ENCODE peak calls at places on chromosomes 13 and 19, in five cellular contexts. U is left ventricle myocardium inferior; M is CD8-positive, alpha-beta T cell; J is Caco-2; T is BE2C. Y is an unnamed sample. For H3K4me1 and H3K36me3, the result is how much of the 10 kb centered on the place peaks cover.

GRCh38 chr13:27172495-27172842 is 858 bp upstream of the USP12 start:
- DNase-seq in M (no peak), T (no peak), U (no peak), J (no peak), Y (no peak)

GRCh38 chr13:94630858-94631257 is 29.2 kb downstream of the GPR180 start:
- DNase-seq in T (no peak), J (no peak), U (no peak), M (no peak), Y (no peak)

GRCh38 chr13:111632906-111633305 is 312.5 kb downstream of the TEX29 start:
- DNase-seq in M (no peak), U (no peak), J (no peak), T (no peak), Y (no peak)

GRCh38 chr13:44331912-44332840 is 41.4 kb upstream of the SERP2 start:
- DNase-seq in M (no peak), T (peak), J (no peak), U (peak), Y (peak)

GRCh38 chr19:51681286-51681956 is 11.7 kb upstream of the SPACA6 start:
- DNase-seq in M (no peak), U (no peak), J (no peak), T (no peak), Y (no peak)

GRCh38 chr19:35760711-35761349 is 2.9 kb downstream of the PROSER3 start:
- DNase-seq in T (no peak), U (no peak), J (no peak), M (no peak), Y (no peak)

GRCh38 chr19:42197375-42197817 is 20.1 kb downstream of the DEDD2 start:
- DNase-seq in T (no peak), U (no peak), M (no peak), J (no peak), Y (no peak)

GRCh38 chr19:42193706-42194105 is 23.8 kb downstream of the DEDD2 start:
- DNase-seq in T (no peak), U (no peak), J (no peak), M (no peak), Y (no peak)

GRCh38 chr19:38917921-38918491 is 6.0 kb upstream of the CCER2 start:
- DNase-seq in U (no peak), M (no peak), J (peak), T (peak), Y (no peak)

GRCh38 chr19:46984077-46985010 is 35.3 kb upstream of the NPAS1 start:
- DNase-seq in T (peak), M (no peak), U (peak), J (peak), Y (peak)

DNA sequence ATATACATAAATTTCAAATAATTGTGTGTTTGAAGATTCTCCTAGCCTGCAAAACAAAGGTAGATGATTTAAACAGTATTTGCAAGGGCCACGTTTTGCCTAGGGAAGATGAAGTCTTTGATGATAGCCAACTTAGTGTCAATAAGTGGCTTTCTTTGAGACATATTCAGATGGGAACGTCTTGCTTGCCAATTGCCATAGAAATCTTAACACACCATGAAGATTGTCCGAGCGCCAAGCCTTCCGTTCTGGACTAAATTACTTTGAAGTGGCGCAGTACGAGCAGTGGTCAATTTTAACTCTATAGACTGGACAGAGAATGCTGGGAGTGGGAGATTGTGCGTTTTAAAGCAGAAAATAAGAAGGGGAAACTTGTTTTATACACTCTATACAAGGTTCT is 9.9 kb downstream of the ZIC5 start:
- DNase-seq in T (no peak), J (no peak), U (no peak), M (no peak), Y (no peak)
- H3K4me1 ChIP-seq in T (under half), J (under half), U (under half), M (under half), Y (under half)

GRCh38 chr19:8485561-8486371 is 16.7 kb downstream of the PRAM1 start:
- DNase-seq in U (no peak), T (no peak), J (no peak), M (no peak), Y (no peak)
- H3K36me3 ChIP-seq in U (half or more), T (half or more), J (under half), M (under half), Y (under half)

GRCh38 chr19:29401712-29402421 is 123.9 kb upstream of the VSTM2B start:
- DNase-seq in U (no peak), T (no peak), J (no peak), M (no peak), Y (no peak)
- H3K4me3 ChIP-seq in U (no peak), T (no peak), J (no peak), M (no peak), Y (no peak)

GRCh38 chr13:99352351-99353271 is 45.4 kb upstream of the GPR183 start:
- DNase-seq in T (no peak), U (no peak), M (no peak), J (no peak), Y (no peak)
- H3K4me1 ChIP-seq in T (under half), U (under half), M (half or more), J (under half), Y (under half)

DNA sequence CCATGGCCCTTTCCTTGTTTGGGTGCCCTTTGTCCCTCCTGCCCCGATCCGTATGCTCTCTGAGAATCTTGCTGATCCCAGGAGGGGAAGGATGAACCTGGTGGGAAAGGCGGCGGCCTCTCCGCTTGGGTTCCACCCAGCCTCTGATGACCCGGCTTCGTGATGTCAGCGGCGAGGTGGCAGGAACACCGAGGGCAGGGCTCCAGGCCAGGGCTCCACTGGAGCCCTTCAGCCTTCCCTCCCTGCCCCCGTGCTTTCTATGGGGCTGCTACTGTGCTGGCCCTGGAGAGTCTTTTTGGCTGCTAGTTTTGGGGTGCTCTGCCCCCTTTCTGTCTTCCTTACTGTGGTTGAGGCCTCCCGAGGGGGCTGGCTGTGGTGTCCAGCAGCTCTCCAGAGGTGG is 11.9 kb upstream of the LIN7B start:
- DNase-seq in M (no peak), J (no peak), T (no peak), U (no peak), Y (no peak)
- H3K36me3 ChIP-seq in M (half or more), J (under half), T (half or more), U (half or more), Y (under half)

GRCh38 chr19:33622809-33623511 is 1.2 kb downstream of the CHST8 start:
- DNase-seq in T (peak), J (no peak), M (no peak), U (no peak), Y (no peak)

GRCh38 chr19:33620611-33621010 is 1.1 kb upstream of the CHST8 start:
- DNase-seq in T (no peak), M (no peak), J (no peak), U (no peak), Y (no peak)

GRCh38 chr19:33621811-33622504 is at the start of gene CHST8:
- DNase-seq in U (peak), J (peak), M (no peak), T (peak), Y (peak)

GRCh38 chr19:33622505-33622808 is 704 bp downstream of the CHST8 start:
- DNase-seq in J (no peak), T (peak), M (no peak), U (no peak), Y (no peak)

GRCh38 chr19:33621065-33621785 is 528 bp upstream of the CHST8 start:
- DNase-seq in U (no peak), J (no peak), T (peak), M (no peak), Y (no peak)
- H3K4me3 ChIP-seq in U (peak), J (peak), T (peak), M (no peak), Y (peak)

DNA sequence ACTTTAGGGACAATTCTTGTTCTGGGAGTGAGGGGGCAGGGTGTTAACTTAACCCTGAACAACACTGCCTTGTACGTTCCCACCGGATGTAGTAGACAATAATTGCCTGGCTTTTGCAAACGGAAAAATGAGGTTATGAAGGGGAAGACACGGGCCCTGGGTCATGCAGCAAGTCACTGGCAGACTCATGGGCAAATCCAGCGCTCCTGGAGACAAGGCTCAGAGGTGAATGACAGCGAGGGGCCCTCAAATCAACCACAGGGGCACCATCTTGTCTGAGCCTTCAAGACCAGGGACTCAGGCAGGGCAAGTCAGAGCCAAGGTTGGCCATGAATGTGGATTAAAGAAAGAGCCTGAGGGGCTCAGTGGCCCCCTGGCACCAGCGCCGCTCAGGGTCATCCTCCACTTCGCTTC is 2.8 kb downstream of the RASA3 start:
- DNase-seq in T (no peak), U (no peak), J (no peak), M (no peak), Y (no peak)
- H3K4me1 ChIP-seq in T (under half), U (half or more), J (under half), M (half or more), Y (half or more)

GRCh38 chr13:98839826-98840769 is 87.6 kb upstream of the SLC15A1 start:
- DNase-seq in M (peak), T (peak), J (peak), U (peak), Y (peak)
- H3K36me3 ChIP-seq in M (under half), T (under half), J (under half), U (under half), Y (under half)

GRCh38 chr19:6590458-6591319 is at the start of gene CD70:
- DNase-seq in J (no peak), U (no peak), M (peak), T (no peak), Y (peak)

GRCh38 chr19:6587093-6587820 is 3.7 kb downstream of the CD70 start:
- DNase-seq in U (no peak), T (no peak), J (no peak), M (no peak), Y (no peak)

GRCh38 chr19:6588508-6589345 is 2.2 kb downstream of the CD70 start:
- DNase-seq in T (no peak), U (no peak), M (no peak), J (no peak), Y (no peak)

GRCh38 chr19:6587998-6588507 is 2.9 kb downstream of the CD70 start:
- DNase-seq in T (no peak), U (no peak), J (no peak), M (no peak), Y (no peak)

GRCh38 chr19:6589711-6590457 is 1.1 kb downstream of the CD70 start:
- DNase-seq in M (no peak), T (no peak), U (no peak), J (no peak), Y (no peak)
- H3K4me3 ChIP-seq in M (peak), T (no peak), U (peak), J (no peak), Y (no peak)

DNA sequence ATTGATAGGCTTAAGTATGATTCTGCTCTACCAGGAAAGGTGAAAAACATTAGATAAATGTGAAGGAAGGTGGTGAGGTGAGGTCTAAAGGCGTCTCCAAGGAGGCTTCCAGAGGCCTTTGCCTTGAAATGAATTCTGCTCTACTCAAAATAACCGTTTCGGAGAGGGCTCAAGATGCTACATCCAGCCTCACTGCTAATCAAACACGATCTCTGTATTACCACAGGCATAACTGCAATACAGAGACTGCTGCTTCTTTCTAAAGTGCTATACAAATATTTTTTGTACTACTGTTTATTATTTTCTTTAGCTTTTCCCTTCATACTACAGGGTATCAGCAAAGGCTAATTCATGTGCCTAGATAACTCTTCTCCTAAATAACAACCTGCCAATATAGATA is 16.8 kb downstream of the MBNL2 start:
- DNase-seq in U (no peak), T (no peak), M (no peak), J (no peak), Y (no peak)
- H3K4me1 ChIP-seq in U (half or more), T (under half), M (under half), J (under half), Y (half or more)

Y was measured in psoas muscle.